ENCODE peak calls at places on chromosomes 11 and 22, in ten cellular contexts. Z is tibial nerve, J is AG09309, E is AG10803, C is type B pancreatic cell, F is choroid plexus epithelial cell, X is epithelial cell of esophagus, H is psoas muscle, N is kidney epithelial cell, S is PC-9. O is an unnamed sample.

GRCh38 chr11:86148339-86148738 is 79.5 kb upstream of the PICALM start:
- DNase-seq in C (no peak), N (no peak), Z (no peak), S (no peak), H (no peak), F (no peak), J (no peak), E (no peak), X (no peak), O (no peak)

GRCh38 chr11:47564933-47565339 is 463 bp upstream of the PTPMT1 start:
- DNase-seq in H (no peak), J (no peak), Z (no peak), C (no peak), E (no peak), N (no peak), S (no peak), F (no peak), X (no peak), O (no peak)

GRCh38 chr11:119809346-119809745 is 80.3 kb upstream of the NECTIN1 start:
- DNase-seq in E (no peak), H (no peak), F (no peak), C (no peak), S (no peak), N (no peak), Z (no peak), X (no peak), J (no peak), O (no peak)

GRCh38 chr22:44355688-44356070 is 42.9 kb upstream of the SHISAL1 start:
- DNase-seq in E (no peak), X (no peak), N (no peak), C (no peak), S (no peak), F (no peak), H (peak), Z (no peak), J (no peak), O (no peak)

GRCh38 chr11:24295360-24295759 is 201.5 kb upstream of the LUZP2 start:
- DNase-seq in J (no peak), H (no peak), F (peak), X (no peak), C (no peak), E (no peak), Z (no peak), S (no peak), N (no peak), O (no peak)

GRCh38 chr11:23995891-23996290 is 501.0 kb upstream of the LUZP2 start:
- DNase-seq in J (no peak), H (no peak), X (no peak), S (no peak), C (no peak), Z (no peak), F (peak), N (no peak), E (no peak), O (no peak)

GRCh38 chr11:6538456-6538855 is 41.4 kb downstream of the DNHD1 start:
- DNase-seq in Z (no peak), J (no peak), F (no peak), E (no peak), X (no peak), S (no peak), N (no peak), C (no peak), H (no peak), O (no peak)

GRCh38 chr11:78226684-78227680 is 38.3 kb downstream of the USP35 start:
- DNase-seq in C (no peak), X (no peak), S (no peak), H (no peak), N (no peak), F (no peak), J (no peak), E (no peak), Z (no peak), O (no peak)

GRCh38 chr11:14029971-14030531 is 67.5 kb downstream of the SPON1 start:
- DNase-seq in C (no peak), S (no peak), Z (no peak), H (peak), E (peak), X (peak), N (peak), J (peak), F (peak), O (no peak)

GRCh38 chr11:74004046-74004693 is 4.7 kb downstream of the UCP3 start:
- DNase-seq in C (no peak), H (no peak), J (no peak), S (no peak), X (no peak), E (no peak), Z (no peak), N (no peak), F (no peak), O (no peak)

GRCh38 chr22:50724616-50725015 is 13.4 kb upstream of the ACR start:
- DNase-seq in C (no peak), S (no peak), F (no peak), Z (no peak), E (no peak), J (no peak), X (no peak), N (no peak), H (no peak), O (no peak)

GRCh38 chr11:131764126-131764525 is 393.7 kb downstream of the NTM start:
- DNase-seq in C (no peak), X (no peak), E (no peak), H (no peak), Z (no peak), S (no peak), N (no peak), J (no peak), F (no peak), O (no peak)

GRCh38 chr11:76030973-76031590 is 175.2 kb downstream of the WNT11 start:
- DNase-seq in C (no peak), J (no peak), S (peak), Z (no peak), E (peak), N (no peak), H (no peak), F (peak), X (peak), O (no peak)

GRCh38 chr22:19057999-19058491 is 64.2 kb downstream of the DGCR2 start:
- DNase-seq in C (peak), Z (no peak), X (no peak), N (no peak), E (no peak), S (no peak), H (no peak), J (no peak), F (no peak), O (no peak)

GRCh38 chr22:49543876-49544275 is 283.8 kb downstream of the BRD1 start:
- DNase-seq in X (no peak), H (no peak), S (no peak), C (no peak), J (no peak), E (no peak), F (no peak), Z (no peak), N (no peak), O (no peak)

GRCh38 chr22:45994516-45995404 is 17.8 kb upstream of the WNT7B start:
- DNase-seq in C (peak), J (no peak), E (peak), Z (peak), H (peak), N (no peak), S (peak), F (peak), X (peak), O (peak)

GRCh38 chr11:68673291-68673930 is 10.9 kb upstream of the GAL start:
- DNase-seq in E (peak), S (no peak), C (no peak), J (no peak), F (peak), H (peak), N (no peak), X (no peak), Z (no peak), O (peak)

GRCh38 chr11:32840587-32840986 is 10.9 kb downstream of the PRRG4 start:
- DNase-seq in E (no peak), N (no peak), H (no peak), S (no peak), Z (no peak), C (no peak), F (no peak), J (no peak), X (no peak), O (no peak)

GRCh38 chr11:32839308-32839707 is 9.6 kb downstream of the PRRG4 start:
- DNase-seq in S (no peak), H (no peak), C (no peak), F (no peak), E (no peak), N (no peak), J (no peak), X (peak), Z (no peak), O (no peak)

GRCh38 chr11:32833921-32834320 is 4.2 kb downstream of the PRRG4 start:
- DNase-seq in J (no peak), F (no peak), E (no peak), H (no peak), S (no peak), Z (no peak), C (no peak), N (no peak), X (no peak), O (no peak)

GRCh38 chr11:32843544-32843943 is 13.8 kb downstream of the PRRG4 start:
- DNase-seq in E (no peak), X (no peak), H (no peak), S (no peak), Z (no peak), F (no peak), N (no peak), J (no peak), C (no peak), O (no peak)

DNA sequence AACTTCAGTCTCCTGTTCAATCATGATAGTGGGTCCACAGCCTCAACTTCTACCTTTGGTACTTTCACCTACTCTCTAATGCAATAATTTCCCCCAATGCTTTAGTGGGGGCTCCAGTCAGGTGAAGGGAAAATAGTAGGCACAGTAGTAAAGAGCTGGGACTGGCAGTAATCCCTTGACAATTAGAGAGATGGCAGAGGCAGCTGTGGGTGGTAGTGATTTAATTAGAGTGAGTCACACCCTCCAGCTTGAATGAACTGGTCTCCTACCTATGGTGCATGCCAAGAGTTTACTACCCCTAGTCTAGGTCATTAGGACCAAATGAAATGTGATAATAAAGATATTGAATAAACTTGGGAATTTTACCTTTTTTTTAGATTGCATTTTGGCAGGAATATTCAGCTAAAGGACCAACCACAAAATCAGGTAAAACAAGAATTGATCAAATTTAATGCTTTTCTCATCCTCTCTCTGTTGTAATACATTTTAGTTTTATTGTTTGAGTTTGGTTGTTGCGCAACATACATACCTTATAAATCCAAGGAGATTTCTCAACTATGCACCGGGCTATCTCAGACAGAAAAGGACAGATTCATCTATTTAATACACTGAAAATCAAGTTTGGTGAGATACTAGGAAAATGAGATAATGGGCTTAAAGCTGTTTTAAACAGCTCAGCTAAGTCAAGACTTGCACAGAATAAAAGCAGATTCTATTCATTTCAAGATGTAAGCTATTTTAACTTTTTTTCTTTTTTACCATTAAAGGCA is 9.0 kb downstream of the PRRG4 start:
- DNase-seq in Z (no peak), J (no peak), F (peak), X (peak), H (no peak), C (no peak), S (peak), E (no peak), N (no peak), O (no peak)
- TF ChIP-seq CTCF in Z (no peak), J (no peak), F (no peak), X (no peak), H (no peak), C (no peak), S (no peak), E (no peak), N (no peak), O (no peak)

DNA sequence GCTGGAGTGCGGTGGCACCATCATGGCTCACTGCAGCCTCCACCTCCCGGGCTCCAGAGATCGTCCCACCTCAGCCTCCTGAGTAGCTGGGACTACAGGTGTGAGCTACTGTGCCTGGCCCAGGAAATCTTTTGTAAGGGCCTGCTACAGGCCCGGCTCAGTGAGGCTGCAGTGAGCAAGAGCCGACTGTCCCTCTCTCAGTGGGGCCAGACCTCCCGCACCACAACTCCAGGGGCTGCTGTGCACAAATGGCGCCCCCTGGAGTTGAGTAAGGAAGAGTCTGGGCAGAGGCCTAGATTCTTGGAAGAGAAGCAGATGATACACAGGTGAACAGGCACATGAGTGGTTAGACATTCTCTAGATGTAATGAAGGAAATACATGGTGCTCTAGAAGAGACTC is 7.0 kb downstream of the SERHL2 start:
- DNase-seq in S (no peak), Z (no peak), N (no peak), F (peak), E (no peak), C (no peak), H (no peak), X (peak), J (no peak), O (peak)
- TF ChIP-seq CTCF in S (peak), Z (no peak), N (peak), F (peak), E (peak), C (peak), H (peak), X (peak), J (peak), O (peak)

DNA sequence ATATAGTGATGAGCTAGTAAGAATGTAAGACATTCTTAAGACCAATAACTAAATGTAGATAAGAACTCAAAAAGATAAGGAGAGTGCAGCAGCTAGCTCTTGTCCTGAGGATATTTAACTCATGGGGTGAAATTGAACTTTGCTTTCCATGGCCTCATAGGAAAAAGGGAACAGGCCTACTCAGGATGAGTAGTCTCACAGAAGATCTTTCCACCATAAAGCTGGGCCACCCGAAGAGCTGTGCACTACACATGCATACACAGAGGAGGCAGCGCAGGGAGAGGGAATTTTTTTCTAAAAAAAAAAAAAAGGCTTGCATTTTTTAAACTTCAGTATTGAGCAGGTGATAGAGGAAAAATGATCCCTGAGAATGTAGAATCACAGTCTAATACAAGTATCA is 59.9 kb upstream of the CFAP300 start:
- DNase-seq in J (no peak), F (no peak), N (no peak), S (no peak), E (no peak), X (no peak), Z (no peak), C (no peak), H (no peak), O (no peak)
- TF ChIP-seq CTCF in J (no peak), F (peak), N (no peak), S (no peak), E (no peak), X (no peak), Z (no peak), C (peak), H (no peak), O (no peak)

DNA sequence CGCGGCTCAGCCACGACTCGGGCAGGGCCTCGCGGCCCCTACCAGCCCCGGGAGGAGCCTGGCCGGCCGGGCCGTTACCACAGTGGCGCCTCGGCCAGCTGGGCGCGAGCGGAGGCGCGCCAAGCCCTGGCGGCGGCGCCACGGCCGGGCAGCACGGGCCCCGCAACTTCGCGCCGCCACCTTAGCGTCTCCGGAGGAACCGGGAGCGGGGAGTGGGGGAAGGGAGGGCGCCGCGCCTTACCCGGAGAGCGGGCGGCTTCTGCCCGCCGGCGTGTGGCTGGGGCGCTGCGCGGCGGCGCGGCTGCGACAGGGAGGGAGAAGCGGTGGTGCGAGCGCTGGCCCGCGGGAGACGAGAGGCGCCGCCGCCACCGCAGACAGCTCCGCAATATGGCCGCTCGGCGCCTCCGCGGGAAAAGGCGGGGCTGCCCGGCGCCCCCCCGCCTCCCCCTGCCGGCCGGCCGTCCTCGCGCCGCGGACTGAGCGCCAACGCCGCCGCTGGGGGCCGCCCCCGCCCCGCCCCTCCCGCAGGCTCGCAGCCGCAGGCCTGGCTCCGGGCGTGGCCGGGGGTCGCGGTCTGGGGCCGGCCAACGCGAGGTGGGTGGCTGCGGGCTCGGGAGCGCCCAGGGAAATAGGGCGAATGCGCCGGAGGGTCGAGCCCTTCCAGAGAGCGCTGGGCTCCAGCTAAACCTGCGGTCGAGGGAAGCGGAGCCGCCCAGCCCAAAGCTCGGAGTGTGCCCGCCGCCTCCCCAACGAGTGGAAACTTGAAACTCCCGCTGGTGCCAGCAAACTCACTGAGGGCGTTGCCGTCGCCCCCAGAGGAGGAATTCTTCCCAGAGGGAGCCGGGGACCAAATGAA is at the start of gene RDX:
- DNase-seq in X (peak), Z (peak), C (peak), F (peak), H (peak), S (peak), N (peak), E (peak), J (no peak), O (peak)
- TF ChIP-seq CTCF in X (no peak), Z (peak), C (peak), F (no peak), H (peak), S (no peak), N (no peak), E (no peak), J (no peak), O (no peak)

GRCh38 chr11:58654908-58655296 is 32.4 kb downstream of the CNTF start:
- DNase-seq in C (no peak), N (no peak), E (no peak), H (no peak), Z (no peak), S (no peak), X (no peak), J (no peak), F (no peak), O (no peak)

GRCh38 chr11:58659404-58659803 is 36.9 kb downstream of the CNTF start:
- DNase-seq in E (no peak), X (peak), H (no peak), N (peak), F (no peak), J (no peak), S (peak), C (no peak), Z (no peak), O (no peak)

GRCh38 chr11:58658553-58659080 is 36.2 kb downstream of the CNTF start:
- DNase-seq in H (no peak), C (no peak), J (no peak), X (peak), E (no peak), F (no peak), N (no peak), Z (no peak), S (peak), O (no peak)

GRCh38 chr11:58654079-58654907 is 31.8 kb downstream of the CNTF start:
- DNase-seq in J (peak), Z (peak), H (peak), C (peak), F (peak), X (peak), S (peak), E (peak), N (peak), O (peak)

GRCh38 chr11:58656348-58656747 is 33.9 kb downstream of the CNTF start:
- DNase-seq in C (no peak), N (no peak), H (no peak), E (no peak), X (peak), Z (no peak), F (no peak), J (no peak), S (no peak), O (no peak)
- TF ChIP-seq CTCF in C (no peak), N (no peak), H (no peak), E (no peak), X (no peak), Z (no peak), F (no peak), J (no peak), S (no peak), O (no peak)

GRCh38 chr11:45832835-45833446 is 14.3 kb upstream of the CRY2 start:
- DNase-seq in E (no peak), Z (no peak), H (no peak), X (no peak), F (no peak), C (no peak), S (no peak), N (no peak), J (no peak), O (no peak)
- TF ChIP-seq CTCF in E (no peak), Z (no peak), H (no peak), X (no peak), F (no peak), C (no peak), S (no peak), N (no peak), J (no peak), O (no peak)